ENCODE peak calls at places on chromosomes 1 and 21, in four cellular contexts. M is nephron progenitor cell, L is GM18507, F is NCI-H2029 treated with DMSO at 0.1 percent for 48 hours. S is an unnamed sample.

GRCh38 chr1:18938707-18939070 is 17.8 kb downstream of the IFFO2 start:
- DNase-seq in F (no peak), L (no peak), M (no peak), S (no peak)

GRCh38 chr1:102498929-102499328 is 502.2 kb upstream of the OLFM3 start:
- DNase-seq in M (no peak), L (no peak), F (no peak), S (no peak)

GRCh38 chr1:1337793-1338147 is 6.7 kb downstream of the TAS1R3 start:
- DNase-seq in M (peak), F (no peak), L (peak), S (no peak)

GRCh38 chr1:222009105-222009730 is 267.3 kb upstream of the DUSP10 start:
- DNase-seq in F (peak), M (peak), L (no peak), S (no peak)

GRCh38 chr1:153963850-153964331 is 554 bp upstream of the SLC39A1 start:
- DNase-seq in L (no peak), F (no peak), M (peak), S (peak)

GRCh38 chr1:152623203-152623844 is 421 bp upstream of the LCE3A start:
- DNase-seq in L (no peak), M (no peak), F (no peak), S (no peak)

GRCh38 chr1:11860586-11860985 is 1.8 kb upstream of the NPPB start:
- DNase-seq in L (no peak), F (no peak), M (no peak), S (no peak)

GRCh38 chr1:79792212-79792575 is 785.7 kb upstream of the ADGRL4 start:
- DNase-seq in L (no peak), F (no peak), M (no peak), S (no peak)

GRCh38 chr1:109912214-109912861 is 1.7 kb downstream of the CSF1 start:
- DNase-seq in F (no peak), L (no peak), M (no peak), S (no peak)

GRCh38 chr1:221724931-221725605 is 16.8 kb downstream of the DUSP10 start:
- DNase-seq in M (no peak), F (no peak), L (no peak), S (peak)

GRCh38 chr1:230125633-230126528 is 58.8 kb downstream of the GALNT2 start:
- DNase-seq in F (no peak), L (no peak), M (no peak), S (no peak)

GRCh38 chr1:111448482-111448917 is 556 bp downstream of the WDR77 start:
- DNase-seq in F (no peak), L (no peak), M (no peak), S (no peak)

GRCh38 chr21:39189857-39190604 is 6.8 kb upstream of the PSMG1 start:
- DNase-seq in L (no peak), F (no peak), M (no peak), S (no peak)